ENCODE peak calls at places on chromosome 12, in four cellular contexts. W is trophoblast cell, J is IMR-90, Z is neuronal stem cell. P is an unnamed sample.

GRCh38 chr12:48447755-48448154 is 24.6 kb upstream of the ANP32D start:
- DNase-seq in W (no peak), J (no peak), Z (no peak), P (no peak)

GRCh38 chr12:77943466-77943865 is 112.8 kb downstream of the NAV3 start:
- DNase-seq in W (no peak), J (peak; percentile 87), Z (no peak), P (no peak)

GRCh38 chr12:128727461-128727860 is 96.3 kb downstream of the SLC15A4 start:
- DNase-seq in W (no peak), J (no peak), Z (no peak), P (no peak)

GRCh38 chr12:90024261-90024660 is 315.6 kb upstream of the ATP2B1 start:
- DNase-seq in W (peak; percentile 81), J (peak; percentile 42), Z (no peak), P (no peak)

GRCh38 chr12:91001306-91001705 is 3.5 kb downstream of the EPYC start:
- DNase-seq in W (no peak), J (no peak), Z (no peak), P (no peak)

GRCh38 chr12:761276-761675 is 8.9 kb downstream of the WNK1 start:
- DNase-seq in W (no peak), J (no peak), Z (no peak), P (no peak)

GRCh38 chr12:21438643-21439042 is 1.2 kb downstream of the PYROXD1 start:
- DNase-seq in W (no peak), J (peak; percentile 12), Z (no peak), P (no peak)

GRCh38 chr12:70722584-70723343 is 85.5 kb upstream of the PTPRB start:
- DNase-seq in W (no peak), J (no peak), Z (no peak), P (no peak)

GRCh38 chr12:116547955-116548471 is 11.2 kb upstream of the MAP1LC3B2 start:
- DNase-seq in W (no peak), J (peak; percentile 55), Z (no peak), P (no peak)

GRCh38 chr12:67442896-67443295 is 173.7 kb downstream of the CAND1 start:
- DNase-seq in W (no peak), J (no peak), Z (no peak), P (no peak)

GRCh38 chr12:6352198-6353173 is 10.6 kb upstream of the TNFRSF1A start:
- DNase-seq in W (no peak), J (no peak), Z (no peak), P (no peak)

GRCh38 chr12:31742891-31743290 is 14.1 kb upstream of the AMN1 start:
- DNase-seq in W (no peak), J (no peak), Z (no peak), P (no peak)

GRCh38 chr12:77115471-77115870 is 50.1 kb upstream of the E2F7 start:
- DNase-seq in W (no peak), J (no peak), Z (no peak), P (no peak)

GRCh38 chr12:54359762-54360351 is 4.4 kb downstream of the GPR84 start:
- DNase-seq in W (no peak), J (no peak), Z (no peak), P (no peak)

GRCh38 chr12:106228320-106228710 is 19.5 kb downstream of the CKAP4 start:
- DNase-seq in W (no peak), J (no peak), Z (no peak), P (no peak)

GRCh38 chr12:12998248-12998647 is 1.8 kb downstream of the HEBP1 start:
- DNase-seq in W (no peak), J (no peak), Z (no peak), P (no peak)

GRCh38 chr12:12997734-12998133 is 2.3 kb downstream of the HEBP1 start:
- DNase-seq in W (no peak), J (no peak), Z (no peak), P (no peak)

GRCh38 chr12:12999959-13000615 is at the start of gene HEBP1:
- DNase-seq in W (peak; percentile 83), J (peak; percentile 84), Z (peak; percentile 88), P (peak; percentile 96)

GRCh38 chr12:13000616-13000934 is 510 bp upstream of the HEBP1 start:
- DNase-seq in W (peak; percentile 18), J (no peak), Z (no peak), P (no peak)

DNA sequence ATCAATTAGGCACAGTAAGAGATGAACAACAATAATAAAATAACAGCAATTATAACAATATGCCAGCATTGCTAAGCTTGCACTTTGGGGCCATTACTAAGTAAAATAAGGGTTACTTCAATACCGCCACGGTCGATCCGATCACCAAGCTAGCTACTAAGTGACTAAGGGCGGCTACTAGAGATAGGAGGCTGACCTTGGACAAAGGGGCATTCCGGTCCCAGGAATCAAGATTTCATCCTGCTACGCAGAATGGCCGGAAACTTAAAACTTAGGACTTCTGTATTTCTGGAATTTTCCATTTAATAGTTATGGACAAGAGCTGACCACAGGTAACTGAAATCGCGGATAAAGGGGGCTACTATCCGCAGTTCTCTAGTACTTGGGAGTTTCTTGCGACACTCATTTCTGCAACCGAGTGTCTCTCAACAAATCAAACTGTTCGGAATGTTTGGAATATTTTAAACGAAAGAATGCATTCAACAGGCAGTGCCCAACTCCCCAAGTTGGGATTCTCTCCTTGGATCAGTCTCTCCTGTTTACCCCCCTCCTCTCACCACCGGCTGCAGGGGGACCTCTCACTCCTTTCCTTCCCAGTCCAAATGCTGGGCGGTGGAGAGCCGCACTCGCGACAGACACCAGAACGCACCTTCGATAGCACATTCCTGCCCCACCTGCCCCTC is 648 bp downstream of the HEBP1 start:
- DNase-seq in W (no peak), J (no peak), Z (no peak), P (no peak)
- H4K91ac ChIP-seq in W (peak overlapping the region; percentile 52), J (peak overlapping the region; percentile 96), Z (no peak overlapping the region), P (no peak overlapping the region)

GRCh38 chr12:1811948-1812291 is 8.4 kb upstream of the LRTM2 start:
- DNase-seq in W (no peak), J (no peak), Z (no peak), P (no peak)
- H4K91ac ChIP-seq in W (no peak overlapping the region), J (no peak overlapping the region), Z (no peak overlapping the region), P (no peak overlapping the region)

GRCh38 chr12:121638298-121639202 is 12.2 kb downstream of the ORAI1 start:
- DNase-seq in W (no peak), J (no peak), Z (no peak), P (no peak)
- H4K91ac ChIP-seq in W (no peak overlapping the region), J (no peak overlapping the region), Z (no peak overlapping the region), P (no peak overlapping the region)

GRCh38 chr12:52073531-52073950 is 3.8 kb downstream of the ATG101 start:
- DNase-seq in W (no peak), J (no peak), Z (no peak), P (no peak)

GRCh38 chr12:52074006-52074405 is 4.2 kb downstream of the ATG101 start:
- DNase-seq in W (no peak), J (no peak), Z (no peak), P (no peak)

GRCh38 chr12:52069410-52070242 is at the start of gene ATG101:
- DNase-seq in W (peak; percentile 92), J (peak; percentile 96), Z (peak; percentile 96), P (peak; percentile 97)

GRCh38 chr12:52067081-52067374 is 2.8 kb upstream of the ATG101 start:
- DNase-seq in W (no peak), J (no peak), Z (no peak), P (no peak)

GRCh38 chr12:52070243-52070925 is 606 bp downstream of the ATG101 start:
- DNase-seq in W (no peak), J (no peak), Z (no peak), P (no peak)
- H4K91ac ChIP-seq in W (peak overlapping the region; percentile 98), J (peak overlapping the region; percentile 84), Z (no peak overlapping the region), P (no peak overlapping the region)

GRCh38 chr12:45215419-45216296 is at the start of gene ANO6:
- DNase-seq in W (peak; percentile 88), J (peak; percentile 84), Z (peak; percentile 83), P (peak; percentile 88)
- H4K91ac ChIP-seq in W (peak within 1 kb of the TSS; percentile 87), J (peak within 1 kb of the TSS; percentile 80), Z (peak within 1 kb of the TSS; percentile 17), P (no peak within 1 kb of the TSS)

GRCh38 chr12:118827047-118827446 is 154.3 kb upstream of the SRRM4 start:
- DNase-seq in W (no peak), J (no peak), Z (no peak), P (no peak)

GRCh38 chr12:118835911-118836310 is 145.4 kb upstream of the SRRM4 start:
- DNase-seq in W (no peak), J (no peak), Z (no peak), P (no peak)

GRCh38 chr12:118830251-118830650 is 151.1 kb upstream of the SRRM4 start:
- DNase-seq in W (no peak), J (no peak), Z (no peak), P (no peak)
- H4K91ac ChIP-seq in W (no peak overlapping the region), J (no peak overlapping the region), Z (no peak overlapping the region), P (no peak overlapping the region)

GRCh38 chr12:127150479-127150878 is 1116.5 kb upstream of the TMEM132C start:
- DNase-seq in W (no peak), J (no peak), Z (no peak), P (no peak)
- H4K91ac ChIP-seq in W (no peak overlapping the region), J (no peak overlapping the region), Z (no peak overlapping the region), P (no peak overlapping the region)

DNA sequence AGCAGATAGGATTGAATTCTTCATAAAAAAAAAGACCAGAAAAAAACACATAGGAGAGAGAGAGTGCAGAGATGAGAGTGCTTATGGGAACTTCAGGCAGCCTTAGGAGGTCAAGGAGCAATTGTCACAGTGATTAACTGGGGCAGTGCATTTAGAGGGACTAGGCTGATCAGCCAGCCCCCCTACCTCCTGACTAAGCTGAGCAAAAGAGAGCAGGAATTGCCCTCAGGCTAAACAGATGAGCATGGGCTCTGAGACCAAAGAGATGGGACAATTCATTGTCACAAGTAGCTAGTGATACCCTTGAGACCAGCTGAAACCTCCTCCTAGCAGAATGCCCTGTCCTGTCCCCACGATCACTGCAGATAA is 124.0 kb downstream of the BTG1 start:
- DNase-seq in W (no peak), J (no peak), Z (peak; percentile 20), P (peak; percentile 83)
- H4K91ac ChIP-seq in W (no peak overlapping the region), J (no peak overlapping the region), Z (no peak overlapping the region), P (no peak overlapping the region)

GRCh38 chr12:108608616-108609015 is 10.7 kb upstream of the TMEM119 start:
- DNase-seq in W (no peak), J (no peak), Z (no peak), P (no peak)
- H4K91ac ChIP-seq in W (peak overlapping the region; percentile 55), J (peak overlapping the region; percentile 18), Z (no peak overlapping the region), P (no peak overlapping the region)

DNA sequence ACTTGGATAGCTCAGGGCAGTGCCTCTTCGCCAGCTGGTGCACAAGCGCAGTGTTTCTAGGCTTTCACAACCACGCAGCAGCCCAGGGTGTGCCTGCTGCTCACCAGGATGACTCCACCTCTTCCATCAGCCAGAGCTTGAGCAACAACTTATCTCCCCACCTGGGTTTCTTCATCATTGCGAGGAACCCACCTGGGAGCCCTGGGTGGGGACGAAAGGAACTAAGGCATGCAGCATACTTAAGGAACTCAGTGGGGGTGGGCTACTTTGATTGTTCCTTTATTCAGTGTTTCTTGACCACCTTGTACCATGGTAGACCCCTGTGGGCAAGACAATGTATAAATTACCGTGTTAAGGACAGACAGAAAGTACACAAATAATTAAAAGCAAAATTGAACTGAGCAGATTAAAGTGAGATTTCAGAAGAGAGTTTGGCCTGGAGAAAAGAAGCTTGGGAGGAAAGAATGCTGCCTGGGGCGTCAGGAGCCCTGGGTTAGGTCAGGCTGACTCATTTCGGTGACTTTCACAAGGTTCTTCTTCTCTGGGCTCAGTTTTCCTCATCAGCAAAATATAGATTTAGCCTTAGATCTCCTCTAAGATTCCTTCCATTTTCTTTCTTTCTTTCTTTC is 22.9 kb downstream of the KRT18 start:
- DNase-seq in W (peak; percentile 95), J (peak; percentile 75), Z (no peak), P (peak; percentile 79)
- H4K91ac ChIP-seq in W (peak overlapping the region; percentile 90), J (no peak overlapping the region), Z (peak overlapping the region; percentile 81), P (no peak overlapping the region)